ENCODE peak calls at places on chromosomes 1 and 21, in four cellular contexts. N, Q, Z and Y are unnamed samples.

GRCh38 chr1:240706150-240706904 is 94.4 kb upstream of the GREM2 start:
- DNase-seq in Q (no peak), N (no peak), Z (peak), Y (no peak)

GRCh38 chr21:39103689-39104088 is 79.6 kb downstream of the PSMG1 start:
- DNase-seq in Q (no peak), Z (no peak), N (no peak), Y (no peak)

GRCh38 chr1:73832276-73832825 is 365.6 kb downstream of the LRRIQ3 start:
- DNase-seq in N (no peak), Q (no peak), Z (peak), Y (no peak)

GRCh38 chr1:153792631-153793041 is 17.4 kb downstream of the SLC27A3 start:
- DNase-seq in N (no peak), Z (no peak), Q (no peak), Y (no peak)

GRCh38 chr21:46555678-46556077 is 49.2 kb downstream of the S100B start:
- DNase-seq in N (peak), Q (no peak), Z (no peak), Y (peak)

GRCh38 chr1:233005703-233006102 is 55.3 kb downstream of the NTPCR start:
- DNase-seq in Z (peak), Q (no peak), N (no peak), Y (no peak)

GRCh38 chr1:209585672-209586071 is 2.2 kb downstream of the CAMK1G start:
- DNase-seq in Q (peak), N (peak), Z (no peak), Y (no peak)

GRCh38 chr1:42163536-42164503 is 725 bp downstream of the GUCA2A start:
- DNase-seq in Q (no peak), N (no peak), Z (no peak), Y (no peak)

GRCh38 chr21:45747802-45748445 is 104.4 kb downstream of the PCBP3 start:
- DNase-seq in N (no peak), Z (peak), Q (no peak), Y (peak)

GRCh38 chr1:42961560-42962091 is 3.0 kb upstream of the SLC2A1 start:
- DNase-seq in N (no peak), Q (no peak), Z (no peak), Y (no peak)

GRCh38 chr1:211497489-211498045 is 5.6 kb upstream of the RD3 start:
- DNase-seq in N (peak), Q (no peak), Z (no peak), Y (no peak)

GRCh38 chr1:226643701-226644540 is 95.2 kb downstream of the ITPKB start:
- DNase-seq in N (no peak), Q (peak), Z (no peak), Y (no peak)

GRCh38 chr1:33433509-33434362 is 2.8 kb upstream of the PHC2 start:
- DNase-seq in Q (no peak), Z (peak), N (peak), Y (no peak)

GRCh38 chr1:8487249-8487648 is 169.3 kb downstream of the SLC45A1 start:
- DNase-seq in Z (no peak), Q (no peak), N (no peak), Y (no peak)

GRCh38 chr1:38527373-38527966 is 332.1 kb downstream of the RRAGC start:
- DNase-seq in N (peak), Z (no peak), Q (no peak), Y (no peak)

GRCh38 chr1:110312188-110313121 is 26.7 kb upstream of the RBM15 start:
- DNase-seq in N (peak), Q (peak), Z (peak), Y (peak)

GRCh38 chr1:6867688-6868370 is 82.6 kb downstream of the CAMTA1 start:
- DNase-seq in N (no peak), Z (no peak), Q (no peak), Y (no peak)

GRCh38 chr1:1437904-1438376 is 2.5 kb downstream of the VWA1 start:
- DNase-seq in N (peak), Q (no peak), Z (no peak), Y (no peak)

GRCh38 chr1:36298640-36299039 is 7.5 kb upstream of the SH3D21 start:
- DNase-seq in Z (no peak), N (no peak), Q (no peak), Y (no peak)

GRCh38 chr1:158972841-158973240 is 36.9 kb upstream of the IFI16 start:
- DNase-seq in N (no peak), Z (no peak), Q (no peak), Y (no peak)

GRCh38 chr1:9242338-9242969 is 7.9 kb downstream of the H6PD start:
- DNase-seq in N (peak), Z (no peak), Q (peak), Y (no peak)

GRCh38 chr1:58883037-58883887 is 99.4 kb upstream of the JUN start:
- DNase-seq in N (peak), Q (peak), Z (peak), Y (no peak)

GRCh38 chr1:55718758-55719671 is 503.9 kb upstream of the USP24 start:
- DNase-seq in Q (peak), N (peak), Z (peak), Y (peak)

DNA sequence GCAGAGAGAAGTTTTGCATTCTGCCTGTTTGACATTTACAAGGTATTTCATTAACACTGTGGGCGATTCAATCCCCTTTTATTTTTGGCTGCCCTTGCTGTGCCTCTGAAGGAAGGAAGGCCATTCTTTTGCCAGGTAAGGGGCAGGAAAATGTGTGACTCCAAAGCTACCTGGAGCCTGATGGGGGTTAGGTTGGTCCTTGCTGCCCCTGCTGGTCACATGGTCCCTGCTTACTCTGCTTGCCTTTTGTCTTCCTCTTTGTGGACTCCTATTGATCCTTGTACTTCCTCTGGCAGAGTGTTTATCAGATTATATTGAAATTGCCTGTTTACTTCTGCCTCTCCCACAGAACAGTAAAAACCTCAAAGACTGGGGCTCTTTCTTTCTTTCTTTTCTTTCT is 65.7 kb downstream of the ST6GALNAC3 start:
- DNase-seq in Q (no peak), Z (no peak), N (no peak), Y (no peak)
- TF ChIP-seq CTCF in Q (no peak), Z (no peak), N (no peak), Y (no peak)

GRCh38 chr1:14954210-14954609 is 199.3 kb upstream of the TMEM51 start:
- DNase-seq in Q (no peak), Z (no peak), N (no peak), Y (no peak)
- TF ChIP-seq CTCF in Q (no peak), Z (no peak), N (no peak), Y (no peak)

DNA sequence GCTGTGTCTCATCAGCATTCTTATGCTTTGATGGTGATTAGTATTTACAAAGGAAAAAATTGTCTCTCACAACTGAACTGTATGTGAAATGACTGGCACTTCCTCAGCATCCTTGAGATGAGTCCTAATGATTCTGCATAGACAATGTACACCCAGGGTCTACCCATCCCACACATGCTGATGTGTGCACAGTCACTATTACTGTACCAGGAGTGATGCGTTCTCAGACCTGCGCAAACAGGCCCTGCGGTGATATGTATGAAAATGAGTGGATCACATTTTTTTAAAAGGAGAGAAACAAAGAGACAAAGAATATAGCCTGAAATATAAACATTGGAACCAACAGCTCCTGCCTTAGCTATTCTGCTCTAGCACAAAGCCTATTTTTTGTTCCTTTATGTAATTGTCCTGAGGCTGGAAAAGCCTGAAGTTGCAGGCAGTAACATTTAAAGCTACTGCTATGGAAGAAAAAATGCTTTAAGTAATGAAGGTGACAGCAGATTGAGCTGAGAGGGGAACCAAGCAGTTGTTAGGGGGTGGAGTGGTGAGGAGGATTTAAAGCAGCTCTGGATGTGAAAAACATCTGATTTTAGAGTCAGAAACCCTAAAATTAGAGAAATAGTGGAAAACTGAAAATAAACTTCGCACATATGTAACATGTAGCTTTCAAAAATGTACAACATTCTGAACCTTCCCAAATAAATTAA is 5.5 kb downstream of the RCAN1 start:
- DNase-seq in Z (no peak), Q (no peak), N (no peak), Y (no peak)
- TF ChIP-seq CTCF in Z (no peak), Q (no peak), N (no peak), Y (no peak)

DNA sequence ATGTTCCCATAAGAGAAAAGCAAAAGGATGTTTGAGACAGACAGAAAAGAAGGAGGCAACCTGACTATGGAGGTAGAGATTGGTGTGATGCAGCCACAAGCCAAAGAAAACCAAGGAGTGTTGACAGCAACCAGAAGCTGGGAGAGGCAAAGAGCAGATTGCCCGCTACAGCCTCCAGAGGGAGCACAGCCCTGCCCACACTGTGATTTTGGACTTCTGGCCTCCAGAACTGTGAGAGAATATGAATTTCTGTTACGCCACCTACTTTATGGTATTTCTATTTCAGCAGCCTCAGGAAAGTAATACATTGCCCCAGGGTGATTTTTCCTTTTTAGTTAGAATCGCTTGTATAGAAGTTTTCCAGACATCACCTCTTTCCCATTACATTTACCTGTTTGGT is 28.4 kb downstream of the SLAMF6 start:
- DNase-seq in Z (no peak), Q (no peak), N (no peak), Y (no peak)
- TF ChIP-seq CTCF in Z (no peak), Q (no peak), N (no peak), Y (peak)

GRCh38 chr1:87598429-87598828 is 269.7 kb downstream of the LMO4 start:
- DNase-seq in Z (no peak), Q (no peak), N (no peak), Y (no peak)
- TF ChIP-seq CTCF in Z (no peak), Q (no peak), N (no peak), Y (no peak)

GRCh38 chr1:26922901-26923300 is 1.4 kb downstream of the NUDC start:
- DNase-seq in Z (no peak), Q (no peak), N (no peak), Y (no peak)
- TF ChIP-seq CTCF in Z (no peak), Q (no peak), N (no peak), Y (no peak)

GRCh38 chr1:169466259-169467230 is 19.2 kb downstream of the SLC19A2 start:
- DNase-seq in N (no peak), Q (no peak), Z (peak), Y (no peak)
- TF ChIP-seq CTCF in N (peak), Q (peak), Z (peak), Y (peak)

GRCh38 chr1:31757204-31757679 is 6.9 kb downstream of the ADGRB2 start:
- DNase-seq in Z (no peak), N (no peak), Q (no peak), Y (no peak)
- TF ChIP-seq CTCF in Z (no peak), N (no peak), Q (no peak), Y (no peak)

GRCh38 chr1:22024485-22025367 is 23.3 kb downstream of the CELA3A start:
- DNase-seq in Q (peak), N (peak), Z (peak), Y (peak)
- TF ChIP-seq CTCF in Q (no peak), N (no peak), Z (no peak), Y (no peak)